ENCODE peak calls at places on chromosome 20, in seven cellular contexts. One of them, this sample, is unnamed.

GRCh38 chr20:58457083-58457680 is 58.0 kb downstream of the APCDD1L start:
- DNase-seq in mammary epithelial cell: no peak
- DNase-seq in fibroblast of lung: peak; percentile 52
- DNase-seq in AG09309: no peak
- DNase-seq in mucosa of descending colon: no peak
- DNase-seq in thoracic aorta: no peak
- DNase-seq in activated CD8-positive, alpha-beta T cell treated with anti-CD3 and anti-CD28 coated beads for 36 hours: no peak
- DNase-seq in this sample: peak; percentile 23

GRCh38 chr20:31704225-31705119 is 18.2 kb downstream of the BCL2L1 start:
- DNase-seq in activated CD8-positive, alpha-beta T cell treated with anti-CD3 and anti-CD28 coated beads for 36 hours: no peak
- DNase-seq in mammary epithelial cell: peak; percentile 97
- DNase-seq in AG09309: no peak
- DNase-seq in mucosa of descending colon: peak; percentile 77
- DNase-seq in fibroblast of lung: no peak
- DNase-seq in thoracic aorta: no peak
- DNase-seq in this sample: peak; percentile 84

GRCh38 chr20:50762435-50763201 is 31.2 kb downstream of the PARD6B start:
- DNase-seq in activated CD8-positive, alpha-beta T cell treated with anti-CD3 and anti-CD28 coated beads for 36 hours: no peak
- DNase-seq in AG09309: peak; percentile 21
- DNase-seq in mammary epithelial cell: peak; percentile 82
- DNase-seq in thoracic aorta: peak; percentile 51
- DNase-seq in mucosa of descending colon: peak; percentile 63
- DNase-seq in fibroblast of lung: peak; percentile 78
- DNase-seq in this sample: peak; percentile 94

GRCh38 chr20:62069741-62070216 is 4.1 kb upstream of the TAF4 start:
- DNase-seq in mammary epithelial cell: no peak
- DNase-seq in AG09309: peak; percentile 75
- DNase-seq in thoracic aorta: no peak
- DNase-seq in activated CD8-positive, alpha-beta T cell treated with anti-CD3 and anti-CD28 coated beads for 36 hours: no peak
- DNase-seq in fibroblast of lung: peak; percentile 56
- DNase-seq in mucosa of descending colon: peak; percentile 60
- DNase-seq in this sample: no peak

GRCh38 chr20:13220194-13220856 is 749 bp upstream of the ISM1 start:
- DNase-seq in mucosa of descending colon: peak; percentile 52
- DNase-seq in mammary epithelial cell: peak; percentile 45
- DNase-seq in thoracic aorta: no peak
- DNase-seq in AG09309: no peak
- DNase-seq in fibroblast of lung: peak; percentile 34
- DNase-seq in activated CD8-positive, alpha-beta T cell treated with anti-CD3 and anti-CD28 coated beads for 36 hours: peak; percentile 40
- DNase-seq in this sample: no peak

GRCh38 chr20:8608470-8608869 is 460.4 kb upstream of the PLCB4 start:
- DNase-seq in thoracic aorta: no peak
- DNase-seq in AG09309: no peak
- DNase-seq in mucosa of descending colon: no peak
- DNase-seq in fibroblast of lung: no peak
- DNase-seq in activated CD8-positive, alpha-beta T cell treated with anti-CD3 and anti-CD28 coated beads for 36 hours: no peak
- DNase-seq in mammary epithelial cell: no peak
- DNase-seq in this sample: no peak

GRCh38 chr20:60784321-60784720 is 467.7 kb upstream of the CDH4 start:
- DNase-seq in activated CD8-positive, alpha-beta T cell treated with anti-CD3 and anti-CD28 coated beads for 36 hours: no peak
- DNase-seq in fibroblast of lung: no peak
- DNase-seq in mucosa of descending colon: no peak
- DNase-seq in thoracic aorta: no peak
- DNase-seq in AG09309: no peak
- DNase-seq in mammary epithelial cell: no peak
- DNase-seq in this sample: no peak

GRCh38 chr20:32411955-32412706 is 54.0 kb downstream of the ASXL1 start:
- DNase-seq in thoracic aorta: no peak
- DNase-seq in mammary epithelial cell: no peak
- DNase-seq in mucosa of descending colon: no peak
- DNase-seq in activated CD8-positive, alpha-beta T cell treated with anti-CD3 and anti-CD28 coated beads for 36 hours: no peak
- DNase-seq in fibroblast of lung: no peak
- DNase-seq in AG09309: no peak
- DNase-seq in this sample: no peak

GRCh38 chr20:16926626-16927025 is 178.5 kb downstream of the OTOR start:
- DNase-seq in fibroblast of lung: no peak
- DNase-seq in mammary epithelial cell: no peak
- DNase-seq in mucosa of descending colon: no peak
- DNase-seq in AG09309: no peak
- DNase-seq in thoracic aorta: no peak
- DNase-seq in activated CD8-positive, alpha-beta T cell treated with anti-CD3 and anti-CD28 coated beads for 36 hours: no peak
- DNase-seq in this sample: no peak

GRCh38 chr20:45342863-45343444 is 5.3 kb downstream of the SDC4 start:
- DNase-seq in fibroblast of lung: no peak
- DNase-seq in mucosa of descending colon: no peak
- DNase-seq in AG09309: no peak
- DNase-seq in activated CD8-positive, alpha-beta T cell treated with anti-CD3 and anti-CD28 coated beads for 36 hours: no peak
- DNase-seq in thoracic aorta: no peak
- DNase-seq in mammary epithelial cell: no peak
- DNase-seq in this sample: no peak

GRCh38 chr20:14093652-14094051 is 98.3 kb downstream of the MACROD2 start:
- DNase-seq in mammary epithelial cell: no peak
- DNase-seq in AG09309: no peak
- DNase-seq in mucosa of descending colon: no peak
- DNase-seq in fibroblast of lung: no peak
- DNase-seq in thoracic aorta: no peak
- DNase-seq in activated CD8-positive, alpha-beta T cell treated with anti-CD3 and anti-CD28 coated beads for 36 hours: no peak
- DNase-seq in this sample: no peak

GRCh38 chr20:53899351-53900167 is 170.8 kb downstream of the BCAS1 start:
- DNase-seq in mucosa of descending colon: peak; percentile 59
- DNase-seq in thoracic aorta: no peak
- DNase-seq in activated CD8-positive, alpha-beta T cell treated with anti-CD3 and anti-CD28 coated beads for 36 hours: peak; percentile 94
- DNase-seq in mammary epithelial cell: peak; percentile 96
- DNase-seq in fibroblast of lung: peak; percentile 77
- DNase-seq in AG09309: no peak
- DNase-seq in this sample: peak; percentile 89

DNA sequence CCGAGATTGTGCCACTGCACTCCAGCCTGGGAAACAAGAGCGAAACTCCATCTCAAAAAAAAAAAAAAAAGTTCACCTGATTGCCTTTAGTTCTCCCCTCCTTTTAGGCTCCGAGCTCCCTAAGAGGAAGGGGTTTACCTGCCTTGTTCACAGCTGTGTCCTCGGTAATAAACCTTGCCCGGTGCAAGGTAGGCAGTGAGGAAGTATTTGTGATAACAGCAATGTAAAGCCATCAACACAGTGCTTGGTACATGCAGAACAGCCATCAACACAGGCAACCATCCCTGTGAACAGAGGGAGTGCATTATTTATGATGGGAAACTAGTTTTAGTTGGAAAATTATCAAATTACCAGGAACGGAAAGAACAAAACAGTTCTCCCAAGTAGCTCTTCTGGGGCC is 1.8 kb upstream of the SPO11 start:
- DNase-seq in AG09309: no peak
- DNase-seq in fibroblast of lung: no peak
- DNase-seq in activated CD8-positive, alpha-beta T cell treated with anti-CD3 and anti-CD28 coated beads for 36 hours: no peak
- DNase-seq in mammary epithelial cell: no peak
- DNase-seq in mucosa of descending colon: no peak
- DNase-seq in thoracic aorta: no peak
- DNase-seq in this sample: no peak
- TF ChIP-seq CTCF in AG09309: no peak
- TF ChIP-seq CTCF in fibroblast of lung: no peak
- TF ChIP-seq CTCF in activated CD8-positive, alpha-beta T cell treated with anti-CD3 and anti-CD28 coated beads for 36 hours: no peak
- TF ChIP-seq CTCF in mammary epithelial cell: no peak
- TF ChIP-seq CTCF in mucosa of descending colon: no peak
- TF ChIP-seq CTCF in thoracic aorta: no peak
- TF ChIP-seq CTCF in this sample: no peak

GRCh38 chr20:37202267-37202943 is 23.1 kb upstream of the MROH8 start:
- DNase-seq in activated CD8-positive, alpha-beta T cell treated with anti-CD3 and anti-CD28 coated beads for 36 hours: peak; percentile 35
- DNase-seq in fibroblast of lung: peak; percentile 95
- DNase-seq in AG09309: peak; percentile 95
- DNase-seq in mammary epithelial cell: peak; percentile 77
- DNase-seq in mucosa of descending colon: no peak
- DNase-seq in thoracic aorta: no peak
- DNase-seq in this sample: peak; percentile 74
- TF ChIP-seq CTCF in activated CD8-positive, alpha-beta T cell treated with anti-CD3 and anti-CD28 coated beads for 36 hours: peak; percentile 70
- TF ChIP-seq CTCF in fibroblast of lung: peak; percentile 81
- TF ChIP-seq CTCF in AG09309: peak; percentile 81
- TF ChIP-seq CTCF in mammary epithelial cell: peak; percentile 88
- TF ChIP-seq CTCF in mucosa of descending colon: peak; percentile 50
- TF ChIP-seq CTCF in thoracic aorta: peak; percentile 83
- TF ChIP-seq CTCF in this sample: peak; percentile 66

GRCh38 chr20:40536866-40537265 is 152.2 kb downstream of the MAFB start:
- DNase-seq in activated CD8-positive, alpha-beta T cell treated with anti-CD3 and anti-CD28 coated beads for 36 hours: no peak
- DNase-seq in fibroblast of lung: no peak
- DNase-seq in AG09309: no peak
- DNase-seq in mammary epithelial cell: peak; percentile 7
- DNase-seq in thoracic aorta: no peak
- DNase-seq in mucosa of descending colon: no peak
- DNase-seq in this sample: peak; percentile 22

GRCh38 chr20:40535816-40536215 is 153.2 kb downstream of the MAFB start:
- DNase-seq in AG09309: no peak
- DNase-seq in activated CD8-positive, alpha-beta T cell treated with anti-CD3 and anti-CD28 coated beads for 36 hours: no peak
- DNase-seq in thoracic aorta: no peak
- DNase-seq in mucosa of descending colon: no peak
- DNase-seq in mammary epithelial cell: no peak
- DNase-seq in fibroblast of lung: no peak
- DNase-seq in this sample: no peak

GRCh38 chr20:40532103-40532502 is 156.9 kb downstream of the MAFB start:
- DNase-seq in mucosa of descending colon: no peak
- DNase-seq in activated CD8-positive, alpha-beta T cell treated with anti-CD3 and anti-CD28 coated beads for 36 hours: peak; percentile 48
- DNase-seq in AG09309: no peak
- DNase-seq in thoracic aorta: no peak
- DNase-seq in fibroblast of lung: peak; percentile 34
- DNase-seq in mammary epithelial cell: peak; percentile 32
- DNase-seq in this sample: peak; percentile 66
- TF ChIP-seq CTCF in mucosa of descending colon: no peak
- TF ChIP-seq CTCF in activated CD8-positive, alpha-beta T cell treated with anti-CD3 and anti-CD28 coated beads for 36 hours: no peak
- TF ChIP-seq CTCF in AG09309: peak; percentile 12
- TF ChIP-seq CTCF in thoracic aorta: no peak
- TF ChIP-seq CTCF in fibroblast of lung: peak; percentile 17
- TF ChIP-seq CTCF in mammary epithelial cell: peak; percentile 58
- TF ChIP-seq CTCF in this sample: peak; percentile 39

DNA sequence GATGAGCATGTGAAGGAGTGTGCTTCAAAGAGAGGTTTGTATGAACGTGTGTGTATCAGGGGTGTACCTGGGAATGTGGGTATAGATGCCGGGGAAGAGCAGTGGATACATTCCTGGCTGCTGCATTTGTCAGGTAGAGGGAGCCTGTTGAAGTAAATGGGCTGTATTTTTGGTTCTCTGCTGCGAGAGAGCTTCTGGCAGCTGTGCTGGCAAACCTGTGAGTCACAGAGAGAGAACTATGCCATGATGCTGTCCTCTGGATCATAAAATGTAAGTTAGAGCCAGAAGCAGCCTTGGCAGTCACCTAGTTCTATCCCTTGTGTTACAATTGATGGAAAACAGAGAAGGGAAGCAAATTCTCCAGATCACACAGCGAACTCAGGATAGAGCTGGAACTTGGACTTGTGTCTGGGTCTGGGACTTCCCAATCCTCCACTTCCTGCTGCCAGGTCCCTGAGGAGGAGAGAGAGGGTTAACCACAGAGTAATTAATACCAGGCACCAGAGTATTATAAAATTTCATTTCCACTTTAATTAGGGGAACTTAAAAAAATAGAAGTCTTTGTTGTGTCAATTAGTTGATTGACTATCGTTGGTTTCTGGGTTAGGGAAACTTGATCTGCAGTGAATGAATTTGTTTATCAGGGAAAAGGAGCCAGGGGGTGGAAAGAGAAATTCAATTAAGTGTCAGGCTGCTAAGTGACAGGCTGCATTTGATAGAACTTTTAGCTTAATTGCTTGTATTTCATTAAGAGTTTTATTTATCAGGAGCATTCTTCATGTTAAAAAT is 41.1 kb upstream of the GTSF1L start:
- DNase-seq in fibroblast of lung: peak; percentile 33
- DNase-seq in mammary epithelial cell: peak; percentile 57
- DNase-seq in activated CD8-positive, alpha-beta T cell treated with anti-CD3 and anti-CD28 coated beads for 36 hours: no peak
- DNase-seq in thoracic aorta: no peak
- DNase-seq in mucosa of descending colon: no peak
- DNase-seq in AG09309: peak; percentile 25
- DNase-seq in this sample: peak; percentile 50
- TF ChIP-seq CTCF in fibroblast of lung: no peak
- TF ChIP-seq CTCF in mammary epithelial cell: peak; percentile 11
- TF ChIP-seq CTCF in activated CD8-positive, alpha-beta T cell treated with anti-CD3 and anti-CD28 coated beads for 36 hours: no peak
- TF ChIP-seq CTCF in thoracic aorta: peak; percentile 11
- TF ChIP-seq CTCF in mucosa of descending colon: no peak
- TF ChIP-seq CTCF in AG09309: peak; percentile 30
- TF ChIP-seq CTCF in this sample: no peak

DNA sequence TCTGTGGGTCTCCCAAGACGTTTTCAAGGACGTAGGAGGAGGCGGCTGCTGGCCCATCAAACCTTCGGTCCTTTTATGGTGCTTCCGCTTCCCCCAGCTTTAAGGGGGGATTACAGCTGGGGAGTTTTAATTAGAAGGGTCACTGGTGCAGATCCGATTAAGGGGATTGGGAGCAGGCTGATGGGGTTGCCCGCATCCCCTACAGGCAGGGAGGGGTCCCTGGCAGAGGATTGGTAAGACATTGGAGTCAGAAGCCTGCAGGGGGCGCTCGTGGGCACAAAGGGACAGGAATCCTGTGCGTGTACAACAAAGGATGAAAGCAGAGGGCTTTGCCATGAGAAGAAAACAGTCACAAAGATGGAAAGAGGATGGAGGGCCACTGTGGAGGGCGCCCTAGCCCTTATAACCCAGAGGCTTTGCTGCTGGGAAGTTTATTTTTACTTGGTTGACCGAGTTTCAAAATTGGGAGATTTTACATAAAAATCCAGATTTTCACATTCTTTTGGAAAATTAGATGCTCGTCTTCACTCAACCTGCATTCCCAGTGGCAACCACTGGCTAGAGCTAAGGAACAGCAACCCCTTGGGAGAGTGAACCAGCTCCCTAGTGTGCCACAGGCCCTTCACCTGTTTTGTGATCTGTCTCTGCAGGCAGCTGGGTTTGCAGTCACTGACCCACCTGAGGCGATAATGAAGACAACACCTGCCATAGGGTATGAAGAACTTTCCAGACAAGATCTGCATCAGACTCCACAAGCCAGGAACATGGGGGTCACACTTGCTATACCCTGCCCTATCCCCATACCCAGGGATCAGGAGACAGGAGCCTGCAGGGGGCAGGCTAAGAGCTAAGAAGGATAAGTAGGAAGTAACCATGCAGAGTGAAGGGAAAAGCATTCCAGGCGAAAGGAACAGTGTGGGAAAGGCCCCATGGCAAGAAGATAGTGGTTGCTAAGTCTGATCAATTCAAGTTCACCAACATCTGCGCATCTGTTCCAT is 97.7 kb downstream of the KCNB1 start:
- DNase-seq in thoracic aorta: peak; percentile 17
- DNase-seq in mammary epithelial cell: no peak
- DNase-seq in fibroblast of lung: peak; percentile 42
- DNase-seq in activated CD8-positive, alpha-beta T cell treated with anti-CD3 and anti-CD28 coated beads for 36 hours: peak; percentile 84
- DNase-seq in AG09309: no peak
- DNase-seq in mucosa of descending colon: peak; percentile 77
- DNase-seq in this sample: peak; percentile 83
- TF ChIP-seq CTCF in thoracic aorta: peak; percentile 66
- TF ChIP-seq CTCF in mammary epithelial cell: peak; percentile 64
- TF ChIP-seq CTCF in fibroblast of lung: peak; percentile 54
- TF ChIP-seq CTCF in activated CD8-positive, alpha-beta T cell treated with anti-CD3 and anti-CD28 coated beads for 36 hours: peak; percentile 81
- TF ChIP-seq CTCF in AG09309: peak; percentile 71
- TF ChIP-seq CTCF in mucosa of descending colon: peak; percentile 64
- TF ChIP-seq CTCF in this sample: peak; percentile 59

GRCh38 chr20:25692499-25692898 is 4.2 kb downstream of the ZNF337 start:
- DNase-seq in thoracic aorta: no peak
- DNase-seq in mucosa of descending colon: no peak
- DNase-seq in mammary epithelial cell: no peak
- DNase-seq in AG09309: no peak
- DNase-seq in activated CD8-positive, alpha-beta T cell treated with anti-CD3 and anti-CD28 coated beads for 36 hours: no peak
- DNase-seq in fibroblast of lung: no peak
- DNase-seq in this sample: no peak
- TF ChIP-seq CTCF in thoracic aorta: no peak
- TF ChIP-seq CTCF in mucosa of descending colon: no peak
- TF ChIP-seq CTCF in mammary epithelial cell: no peak
- TF ChIP-seq CTCF in AG09309: no peak
- TF ChIP-seq CTCF in activated CD8-positive, alpha-beta T cell treated with anti-CD3 and anti-CD28 coated beads for 36 hours: no peak
- TF ChIP-seq CTCF in fibroblast of lung: no peak
- TF ChIP-seq CTCF in this sample: no peak

This sample was measured in MCF 10A.